ENCODE peak calls at places on chromosomes 6 and 20, in nine cellular contexts. M is uterus, H is heart left ventricle, V is tibial nerve, L is H1, T is lower leg skin, U is adrenal gland, X is esophagus squamous epithelium, Y is A549. F is an unnamed sample.

GRCh38 chr20:20856306-20856705 is 143.9 kb upstream of the RALGAPA2 start:
- DNase-seq in M (no peak), H (no peak), V (no peak), L (no peak), T (no peak), U (no peak), X (no peak), Y (no peak), F (no peak)

GRCh38 chr20:23086056-23086551 is at the start of gene CD93:
- DNase-seq in M (no peak), H (peak), V (peak), L (no peak), T (no peak), U (peak), X (no peak), Y (no peak), F (peak)

GRCh38 chr20:63182425-63182824 is 33.5 kb downstream of the YTHDF1 start:
- DNase-seq in M (no peak), H (no peak), V (no peak), L (no peak), T (no peak), U (no peak), X (no peak), Y (no peak), F (no peak)

GRCh38 chr6:129849456-129849855 is 11.7 kb downstream of the TMEM244 start:
- DNase-seq in M (no peak), H (no peak), V (no peak), L (no peak), T (no peak), U (peak), X (no peak), Y (no peak), F (peak)

GRCh38 chr6:157714153-157714490 is 108.9 kb upstream of the SNX9 start:
- DNase-seq in M (no peak), H (no peak), V (no peak), L (no peak), T (no peak), U (no peak), X (no peak), Y (no peak), F (no peak)

GRCh38 chr6:39152247-39152646 is 37.3 kb upstream of the SAYSD1 start:
- DNase-seq in M (no peak), H (no peak), V (no peak), L (no peak), T (no peak), U (no peak), X (no peak), Y (no peak), F (no peak)

GRCh38 chr6:96089173-96089572 is 73.4 kb downstream of the FUT9 start:
- DNase-seq in M (no peak), H (no peak), V (no peak), L (no peak), T (no peak), U (no peak), X (no peak), Y (no peak), F (no peak)

GRCh38 chr6:36610576-36611336 is 16.6 kb downstream of the SRSF3 start:
- DNase-seq in M (no peak), H (no peak), V (no peak), L (no peak), T (no peak), U (no peak), X (no peak), Y (no peak), F (no peak)

GRCh38 chr6:35273822-35274559 is 14.5 kb downstream of the ZNF76 start:
- DNase-seq in M (no peak), H (no peak), V (no peak), L (no peak), T (no peak), U (no peak), X (no peak), Y (no peak), F (no peak)

GRCh38 chr20:36860811-36861624 is 14.9 kb upstream of the TLDC2 start:
- DNase-seq in M (no peak), H (no peak), V (no peak), L (no peak), T (no peak), U (no peak), X (no peak), Y (no peak), F (no peak)

GRCh38 chr6:161406633-161407032 is 132.8 kb upstream of the AGPAT4 start:
- DNase-seq in M (no peak), H (no peak), V (no peak), L (no peak), T (peak), U (no peak), X (no peak), Y (no peak), F (no peak)

GRCh38 chr20:3041818-3042504 is 1.5 kb upstream of the GNRH2 start:
- DNase-seq in M (no peak), H (no peak), V (no peak), L (no peak), T (no peak), U (no peak), X (no peak), Y (no peak), F (no peak)

GRCh38 chr6:129748212-129748900 is 38.4 kb upstream of the ARHGAP18 start:
- DNase-seq in M (peak), H (peak), V (peak), L (no peak), T (peak), U (peak), X (no peak), Y (no peak), F (peak)

GRCh38 chr6:43497694-43498093 is 12.5 kb downstream of the LRRC73 start:
- DNase-seq in M (no peak), H (no peak), V (no peak), L (no peak), T (no peak), U (no peak), X (no peak), Y (no peak), F (no peak)

GRCh38 chr6:16223362-16223761 is 15.0 kb upstream of the GMPR start:
- DNase-seq in M (no peak), H (no peak), V (no peak), L (no peak), T (no peak), U (no peak), X (no peak), Y (no peak), F (no peak)

GRCh38 chr6:90621581-90621980 is 34.7 kb upstream of the MAP3K7 start:
- DNase-seq in M (no peak), H (no peak), V (no peak), L (no peak), T (no peak), U (no peak), X (no peak), Y (no peak), F (no peak)

GRCh38 chr20:17345321-17345720 is 118.5 kb downstream of the PCSK2 start:
- DNase-seq in M (no peak), H (no peak), V (no peak), L (no peak), T (no peak), U (no peak), X (no peak), Y (no peak), F (no peak)
- TF ChIP-seq POLR2A in M (no peak), H (no peak), V (no peak), L (no peak), T (no peak), U (no peak), X (no peak), Y (no peak), F (no peak)

DNA sequence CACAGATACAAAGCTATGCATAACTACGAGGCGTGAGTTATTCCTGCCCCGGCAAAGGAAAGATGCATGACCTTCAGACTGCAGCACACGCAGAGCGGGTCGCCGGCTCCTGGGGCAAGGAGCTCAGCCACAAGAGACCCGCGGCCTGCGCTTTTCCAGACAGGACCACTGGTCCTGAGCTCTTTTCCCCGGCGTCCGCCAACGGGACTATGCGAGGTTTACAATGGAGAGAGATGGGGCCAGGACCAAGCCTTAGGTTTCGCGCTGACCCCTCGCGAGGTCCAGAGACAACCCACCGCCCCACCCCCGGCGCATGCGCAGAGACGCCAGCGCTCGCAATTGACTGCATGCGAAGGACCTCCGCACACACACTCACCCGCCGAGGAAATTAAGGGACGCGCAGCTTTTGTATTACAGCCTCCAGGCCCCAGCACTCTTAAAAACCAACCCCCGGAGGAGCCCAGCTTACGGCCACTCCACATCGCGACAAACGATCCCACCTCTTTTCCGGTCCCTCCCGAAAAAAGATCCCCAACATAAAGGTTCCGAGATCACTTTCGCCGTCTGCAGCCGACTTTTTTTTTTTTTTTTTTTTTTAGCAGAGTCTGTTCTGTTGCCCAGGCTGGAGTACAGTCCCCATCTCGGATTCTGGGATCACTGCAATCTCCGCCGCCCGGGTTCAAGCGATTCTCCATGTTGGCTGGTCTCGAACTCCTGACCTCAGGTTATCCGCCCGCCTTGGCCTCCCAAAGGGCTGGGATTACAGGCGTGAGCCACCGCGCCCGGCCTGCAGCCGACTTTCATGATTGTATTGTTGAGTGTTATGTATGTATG is at the start of gene COQ3:
- DNase-seq in M (peak), H (peak), V (peak), L (peak), T (peak), U (peak), X (no peak), Y (peak), F (peak)
- TF ChIP-seq POLR2A in M (no peak), H (no peak), V (no peak), L (peak), T (no peak), U (peak), X (no peak), Y (peak), F (peak)

DNA sequence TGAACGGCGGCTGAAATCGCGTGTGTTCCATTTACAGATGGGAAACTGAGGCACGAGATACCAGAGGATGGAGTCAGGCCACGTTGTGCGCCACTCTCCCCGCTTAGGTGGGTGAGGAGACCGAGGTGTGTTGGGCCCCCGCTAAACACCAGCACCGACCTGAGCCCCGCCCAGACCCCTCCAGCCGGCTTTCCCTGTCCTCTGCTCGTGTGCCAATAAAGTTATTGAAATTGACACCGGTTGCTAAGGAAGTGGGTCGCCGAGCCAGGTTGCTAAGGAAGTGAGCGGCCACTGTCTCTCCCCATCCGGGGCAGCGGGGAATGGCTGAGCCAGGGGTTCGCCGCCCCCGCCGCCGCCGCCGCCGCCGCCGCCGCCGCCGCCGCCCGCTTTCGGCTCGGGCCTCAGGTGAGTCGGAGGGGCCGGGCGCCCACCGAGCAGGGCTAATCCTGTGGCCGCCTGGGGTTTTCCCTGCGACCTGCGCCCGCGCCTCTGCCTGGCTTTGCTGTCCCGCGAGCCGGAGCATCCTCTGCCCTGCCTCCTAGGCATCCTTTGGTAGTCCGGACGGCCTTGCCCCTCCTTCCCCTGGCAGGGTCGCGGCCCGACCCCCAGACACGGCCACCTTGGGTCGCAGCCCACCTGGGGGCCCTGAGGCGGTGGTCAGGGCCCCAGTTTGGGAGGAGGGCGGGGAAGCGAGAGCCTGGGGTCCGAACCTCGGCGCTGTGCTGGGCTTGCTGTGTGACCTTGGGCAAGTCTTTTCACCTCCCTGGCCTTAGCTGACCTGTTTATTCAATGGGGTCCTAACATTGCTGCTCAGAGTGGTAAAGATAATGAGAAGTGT is at the start of gene KIF3B:
- DNase-seq in M (peak), H (peak), V (peak), L (peak), T (peak), U (peak), X (peak), Y (peak), F (peak)
- TF ChIP-seq POLR2A in M (peak), H (no peak), V (peak), L (peak), T (no peak), U (peak), X (no peak), Y (peak), F (no peak)

DNA sequence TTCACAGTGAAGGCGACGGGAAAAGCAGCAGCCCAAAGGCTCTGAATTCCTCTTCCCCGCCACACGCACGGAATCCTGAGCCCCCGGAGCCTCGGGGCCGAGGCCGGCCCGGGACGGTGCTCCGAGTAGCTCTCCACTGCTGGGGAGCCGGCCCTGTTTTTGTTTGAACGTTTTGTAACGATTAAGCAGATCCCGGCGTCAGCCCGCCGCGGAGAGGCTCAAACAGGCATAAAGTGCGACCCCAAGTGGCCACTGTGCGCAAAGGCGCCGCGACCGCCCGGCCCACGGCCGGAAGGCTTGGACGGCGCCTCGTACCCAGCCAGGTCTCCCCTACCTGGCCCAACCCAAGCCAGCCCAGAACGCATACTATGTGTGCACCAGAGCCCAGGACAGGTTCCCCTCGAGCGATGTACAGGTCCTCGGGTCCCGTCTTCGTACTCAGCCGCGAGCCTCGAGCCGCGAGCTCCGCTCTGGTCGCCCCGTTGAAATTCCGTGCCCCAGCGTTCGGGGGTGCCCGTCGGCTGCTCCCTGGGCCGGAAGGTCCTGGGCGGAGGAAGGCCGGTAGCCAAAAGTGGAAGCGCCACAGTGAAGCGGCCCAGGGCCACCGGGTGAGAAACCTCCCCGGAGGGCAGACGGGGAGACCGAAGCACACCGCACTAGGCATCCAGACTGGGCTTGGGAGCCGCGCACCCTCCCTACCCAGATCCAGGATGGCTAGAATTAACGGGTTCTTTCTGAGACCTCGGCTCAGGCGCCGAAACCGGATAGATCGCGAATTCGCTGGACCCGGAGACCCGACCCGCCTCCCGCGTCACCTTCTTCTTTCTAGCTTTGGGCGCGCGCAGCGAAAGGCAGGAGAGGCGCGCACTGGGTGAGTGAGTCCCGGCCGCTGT is 1.2 kb upstream of the MAFB start:
- DNase-seq in M (peak), H (peak), V (peak), L (peak), T (peak), U (peak), X (no peak), Y (peak), F (peak)
- TF ChIP-seq POLR2A in M (peak), H (no peak), V (no peak), L (no peak), T (no peak), U (no peak), X (no peak), Y (no peak), F (no peak)

DNA sequence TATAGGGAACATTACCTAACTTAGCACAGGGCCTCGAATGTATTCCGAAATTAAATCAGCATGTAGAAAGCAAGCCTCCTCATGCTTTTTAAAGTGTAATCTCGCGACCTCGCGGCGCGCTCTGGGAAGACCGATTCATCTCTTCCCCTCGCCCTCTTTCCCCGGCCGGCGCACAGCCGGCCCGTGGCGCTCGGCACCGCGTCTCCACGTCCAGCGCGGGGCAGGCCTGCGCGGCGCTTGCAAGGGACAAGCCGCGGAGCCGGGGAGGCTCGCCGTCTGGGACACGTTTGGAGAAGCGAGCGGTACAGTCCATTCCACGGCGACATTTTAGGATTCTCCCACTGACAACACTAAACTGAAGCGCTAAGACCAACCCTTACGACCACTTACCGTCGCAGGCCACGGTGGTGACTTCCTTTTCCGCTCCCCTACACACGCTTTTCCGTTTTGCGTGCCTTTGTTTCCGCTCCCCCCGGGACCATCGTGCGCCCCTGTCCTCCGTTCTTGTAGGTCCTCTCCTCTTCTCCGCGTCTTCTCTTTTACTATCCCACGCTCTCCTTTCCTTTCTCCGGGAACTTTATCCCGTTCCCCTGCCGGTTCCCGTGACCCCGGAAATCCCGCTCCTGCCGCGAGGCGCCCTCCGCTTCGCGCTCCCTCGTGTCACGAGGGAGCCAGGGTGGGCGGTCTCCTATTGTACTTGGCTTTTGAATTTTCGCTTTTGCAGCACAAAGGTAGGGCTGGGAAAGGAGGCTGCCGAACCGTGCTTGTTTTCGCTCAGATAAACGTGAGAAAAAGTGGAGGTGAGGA is at the start of gene ECHDC1:
- DNase-seq in M (peak), H (peak), V (peak), L (peak), T (peak), U (peak), X (no peak), Y (peak), F (peak)
- TF ChIP-seq POLR2A in M (no peak), H (no peak), V (peak), L (peak), T (no peak), U (no peak), X (no peak), Y (peak), F (peak)

GRCh38 chr20:13277663-13278295 is 56.7 kb downstream of the ISM1 start:
- DNase-seq in M (no peak), H (no peak), V (peak), L (no peak), T (peak), U (no peak), X (no peak), Y (no peak), F (no peak)
- TF ChIP-seq POLR2A in M (no peak), H (no peak), V (no peak), L (no peak), T (no peak), U (no peak), X (no peak), Y (no peak), F (no peak)

GRCh38 chr6:7050911-7051779 is 56.6 kb upstream of the RREB1 start:
- DNase-seq in M (peak), H (peak), V (peak), L (peak), T (peak), U (peak), X (peak), Y (no peak), F (peak)
- TF ChIP-seq POLR2A in M (no peak), H (no peak), V (no peak), L (peak), T (no peak), U (no peak), X (no peak), Y (no peak), F (no peak)